ENCODE peak calls at places on chromosome 9, in eight cellular contexts. S is fibroblast of pulmonary artery; B is activated naive CD8-positive, alpha-beta T cell treated with anti-CD3 and anti-CD28 coated beads, Interleukin-2, amount 10 ng/mL, durations not matched to agents 7 days and 5 days; Q is transverse colon; V is activated T-helper 9 cell treated with anti-CD3 and anti-CD28 coated beads, Interleukin-2, amount 50 U/mL, for 16 hours; E is hypothalamus; G is Karpas-422; X is fibroblast of mammary gland. T is an unnamed sample.

GRCh38 chr9:112841261-112841660 is 49.4 kb downstream of the SLC46A2 start:
- DNase-seq in S (no peak), B (no peak), Q (no peak), V (no peak), E (no peak), G (no peak), X (no peak), T (no peak)

GRCh38 chr9:113528811-113529210 is 65.3 kb downstream of the RGS3 start:
- DNase-seq in S (no peak), B (no peak), Q (no peak), V (no peak), E (no peak), G (no peak), X (no peak), T (no peak)

GRCh38 chr9:127720031-127720864 is 4.4 kb downstream of the TTC16 start:
- DNase-seq in S (no peak), B (no peak), Q (no peak), V (no peak), E (no peak), G (no peak), X (no peak), T (no peak)

GRCh38 chr9:97906236-97906831 is 16.0 kb downstream of the TRMO start:
- DNase-seq in S (no peak), B (no peak), Q (no peak), V (peak; percentile 29), E (no peak), G (no peak), X (peak; percentile 16), T (no peak)

GRCh38 chr9:98168952-98169488 is 23.4 kb downstream of the CORO2A start:
- DNase-seq in S (peak; percentile 71), B (no peak), Q (peak; percentile 63), V (peak; percentile 24), E (no peak), G (peak; percentile 91), X (peak; percentile 23), T (no peak)

GRCh38 chr9:34589371-34589655 is 211 bp downstream of the CNTFR start:
- DNase-seq in S (no peak), B (no peak), Q (no peak), V (no peak), E (no peak), G (no peak), X (no peak), T (no peak)

GRCh38 chr9:134626576-134627416 is 14.8 kb upstream of the COL5A1 start:
- DNase-seq in S (peak; percentile 48), B (no peak), Q (no peak), V (no peak), E (no peak), G (no peak), X (no peak), T (no peak)

GRCh38 chr9:7762600-7762999 is 37.0 kb downstream of the DMAC1 start:
- DNase-seq in S (no peak), B (no peak), Q (no peak), V (no peak), E (no peak), G (no peak), X (no peak), T (no peak)

GRCh38 chr9:16681659-16681990 is 188.8 kb downstream of the BNC2 start:
- DNase-seq in S (no peak), B (no peak), Q (no peak), V (no peak), E (no peak), G (no peak), X (no peak), T (no peak)

GRCh38 chr9:6184749-6185645 is 30.6 kb upstream of the IL33 start:
- DNase-seq in S (peak; percentile 87), B (no peak), Q (no peak), V (no peak), E (no peak), G (no peak), X (peak; percentile 35), T (no peak)

GRCh38 chr9:137069508-137070071 is 767 bp downstream of the SAPCD2 start:
- DNase-seq in S (no peak), B (no peak), Q (peak; percentile 14), V (no peak), E (no peak), G (peak; percentile 60), X (no peak), T (no peak)

GRCh38 chr9:132730054-132731033 is 60.1 kb downstream of the GTF3C4 start:
- DNase-seq in S (no peak), B (no peak), Q (no peak), V (no peak), E (no peak), G (no peak), X (no peak), T (no peak)

GRCh38 chr9:129007766-129008468 is 20.2 kb downstream of the SH3GLB2 start:
- DNase-seq in S (no peak), B (no peak), Q (no peak), V (no peak), E (no peak), G (no peak), X (no peak), T (no peak)

GRCh38 chr9:117414906-117415583 is at the start of gene ASTN2:
- DNase-seq in S (no peak), B (no peak), Q (no peak), V (no peak), E (peak; percentile 52), G (no peak), X (no peak), T (no peak)

GRCh38 chr9:74960548-74960947 is 7.8 kb upstream of the C9orf40 start:
- DNase-seq in S (peak; percentile 72), B (no peak), Q (no peak), V (no peak), E (no peak), G (no peak), X (peak; percentile 92), T (no peak)

GRCh38 chr9:114776683-114777399 is 29.0 kb downstream of the TNFSF15 start:
- DNase-seq in S (no peak), B (no peak), Q (no peak), V (no peak), E (no peak), G (no peak), X (no peak), T (no peak)

GRCh38 chr9:122213589-122214413 is 15.0 kb downstream of the LHX6 start:
- DNase-seq in S (no peak), B (peak; percentile 79), Q (peak; percentile 49), V (peak; percentile 14), E (no peak), G (no peak), X (no peak), T (peak; percentile 44)

GRCh38 chr9:7536310-7536939 is 263.2 kb downstream of the DMAC1 start:
- DNase-seq in S (peak; percentile 73), B (peak; percentile 33), Q (peak; percentile 57), V (no peak), E (no peak), G (peak; percentile 77), X (peak; percentile 66), T (no peak)

GRCh38 chr9:130296783-130297055 is 31.2 kb downstream of the HMCN2 start:
- DNase-seq in S (no peak), B (no peak), Q (no peak), V (no peak), E (no peak), G (no peak), X (no peak), T (no peak)

GRCh38 chr9:109421034-109421700 is 76.9 kb downstream of the PTPN3 start:
- DNase-seq in S (no peak), B (no peak), Q (no peak), V (no peak), E (no peak), G (no peak), X (no peak), T (no peak)

GRCh38 chr9:114910541-114910940 is 19.9 kb downstream of the TNFSF8 start:
- DNase-seq in S (no peak), B (no peak), Q (no peak), V (no peak), E (no peak), G (peak; percentile 73), X (peak; percentile 9), T (peak; percentile 65)

GRCh38 chr9:136566899-136567298 is 21.1 kb upstream of the NOTCH1 start:
- DNase-seq in S (no peak), B (no peak), Q (no peak), V (no peak), E (peak; percentile 70), G (no peak), X (peak; percentile 49), T (no peak)

GRCh38 chr9:2991292-2991691 is 147.4 kb upstream of the PUM3 start:
- DNase-seq in S (peak; percentile 1), B (no peak), Q (no peak), V (no peak), E (no peak), G (peak; percentile 50), X (no peak), T (no peak)

GRCh38 chr9:130857864-130858730 is 23.0 kb downstream of the ABL1 start:
- DNase-seq in S (peak; percentile 91), B (no peak), Q (peak; percentile 53), V (no peak), E (no peak), G (no peak), X (peak; percentile 95), T (no peak)

GRCh38 chr9:106557996-106558667 is 304.8 kb upstream of the ZNF462 start:
- DNase-seq in S (no peak), B (no peak), Q (no peak), V (no peak), E (no peak), G (no peak), X (no peak), T (no peak)

GRCh38 chr9:24602687-24603352 is 57.1 kb upstream of the IZUMO3 start:
- DNase-seq in S (peak; percentile 24), B (no peak), Q (no peak), V (no peak), E (no peak), G (no peak), X (peak; percentile 35), T (no peak)

GRCh38 chr9:137411670-137412380 is 11.1 kb downstream of the EXD3 start:
- DNase-seq in S (peak; percentile 96), B (peak; percentile 60), Q (peak; percentile 73), V (no peak), E (no peak), G (no peak), X (peak; percentile 86), T (no peak)

GRCh38 chr9:91163773-91164471 is 197.8 kb downstream of the AUH start:
- DNase-seq in S (no peak), B (peak; percentile 65), Q (peak; percentile 35), V (no peak), E (no peak), G (no peak), X (no peak), T (no peak)

GRCh38 chr9:93659837-93660177 is 83.4 kb downstream of the PHF2 start:
- DNase-seq in S (no peak), B (peak; percentile 10), Q (no peak), V (no peak), E (no peak), G (no peak), X (peak; percentile 12), T (no peak)

GRCh38 chr9:68446836-68447235 is 90.4 kb downstream of the PGM5 start:
- DNase-seq in S (no peak), B (no peak), Q (peak; percentile 39), V (no peak), E (no peak), G (no peak), X (no peak), T (no peak)

GRCh38 chr9:36208521-36209253 is 18.0 kb downstream of the CLTA start:
- DNase-seq in S (no peak), B (no peak), Q (no peak), V (no peak), E (no peak), G (no peak), X (peak; percentile 52), T (no peak)

GRCh38 chr9:129307227-129307970 is 129.3 kb upstream of the IER5L start:
- DNase-seq in S (no peak), B (peak; percentile 9), Q (no peak), V (no peak), E (no peak), G (no peak), X (no peak), T (no peak)

T was measured in DMS 273 treated with DMSO at 0.1 percent for 48 hours.